ENCODE peak calls at places on chromosomes 4 and X, in nine cellular contexts. M, I, P, B, L, H, R, Q and J are unnamed samples. For H3K36me3, the result is how much of the 10 kb centered on the place peaks cover.

GRCh38 chrX:107117993-107118321 is 665 bp downstream of the RBM41 start:
- DNase-seq in P (no peak), Q (peak), R (no peak), L (no peak), B (no peak), M (peak), H (no peak), I (no peak), J (no peak)

GRCh38 chr4:1578968-1579833 is 104.9 kb downstream of the FAM53A start:
- DNase-seq in B (peak), P (peak), R (peak), I (peak), Q (peak), M (peak), H (peak), L (peak), J (peak)

GRCh38 chr4:1804638-1805492 is 11.8 kb downstream of the FGFR3 start:
- DNase-seq in M (no peak), H (no peak), P (no peak), Q (no peak), I (no peak), R (no peak), B (no peak), L (no peak), J (no peak)

GRCh38 chr4:32485976-32486375 is 1765.8 kb downstream of the PCDH7 start:
- DNase-seq in P (no peak), I (no peak), B (no peak), L (no peak), M (no peak), H (no peak), Q (no peak), R (no peak), J (no peak)

GRCh38 chr4:166538491-166539005 is 665.5 kb downstream of the TLL1 start:
- DNase-seq in L (no peak), R (no peak), P (peak), B (no peak), Q (no peak), H (no peak), I (no peak), M (no peak), J (no peak)

GRCh38 chr4:146495277-146495676 is 26.5 kb downstream of the SLC10A7 start:
- DNase-seq in Q (no peak), I (no peak), P (peak), L (no peak), H (no peak), M (no peak), R (no peak), B (no peak), J (no peak)

GRCh38 chrX:7216981-7217587 is 69.1 kb upstream of the PUDP start:
- DNase-seq in R (no peak), Q (no peak), L (no peak), M (no peak), H (no peak), P (no peak), I (no peak), B (no peak), J (no peak)

GRCh38 chr4:170420255-170420693 is 330.5 kb upstream of the AADAT start:
- DNase-seq in L (no peak), B (no peak), H (no peak), R (no peak), I (no peak), M (no peak), P (peak), Q (peak), J (no peak)

GRCh38 chr4:88533937-88534750 is 10.6 kb upstream of the PYURF start:
- DNase-seq in Q (no peak), H (no peak), M (peak), R (no peak), I (no peak), L (peak), B (no peak), P (peak), J (no peak)

GRCh38 chrX:32877592-32877991 is 333.8 kb downstream of the DMD start:
- DNase-seq in R (no peak), H (no peak), L (no peak), P (peak), M (no peak), I (no peak), Q (no peak), B (no peak), J (no peak)

GRCh38 chr4:113397114-113397701 is 347.8 kb downstream of the ANK2 start:
- DNase-seq in P (no peak), R (peak), Q (no peak), B (peak), I (no peak), M (peak), L (no peak), H (no peak), J (peak)

GRCh38 chrX:46624090-46624786 is 50.7 kb downstream of the CHST7 start:
- DNase-seq in I (no peak), H (no peak), P (peak), L (no peak), R (no peak), Q (no peak), M (no peak), B (no peak), J (no peak)

GRCh38 chr4:99817310-99817885 is 771 bp downstream of the DAPP1 start:
- DNase-seq in B (no peak), L (no peak), P (peak), I (no peak), M (no peak), Q (peak), R (no peak), H (no peak), J (no peak)

GRCh38 chr4:55122235-55122634 is 3.2 kb downstream of the KDR start:
- DNase-seq in B (no peak), H (no peak), Q (no peak), L (no peak), R (no peak), P (peak), I (no peak), M (peak), J (no peak)

GRCh38 chr4:113080050-113080449 is 30.6 kb downstream of the ANK2 start:
- DNase-seq in B (no peak), R (no peak), M (no peak), H (no peak), P (no peak), Q (no peak), I (no peak), L (peak), J (no peak)

GRCh38 chrX:140190441-140191108 is 225.3 kb upstream of the CXorf66 start:
- DNase-seq in M (no peak), H (no peak), P (no peak), L (no peak), Q (no peak), I (no peak), R (no peak), B (peak), J (no peak)

GRCh38 chrX:151680805-151681204 is 14.5 kb upstream of the PRRG3 start:
- DNase-seq in L (peak), R (no peak), H (peak), Q (peak), P (peak), M (peak), I (peak), B (peak), J (no peak)

GRCh38 chr4:3473251-3473942 is 10.3 kb downstream of the DOK7 start:
- DNase-seq in B (no peak), H (no peak), Q (no peak), I (no peak), P (no peak), L (no peak), M (no peak), R (peak), J (no peak)

GRCh38 chr4:100149190-100149589 is 41.1 kb downstream of the DDIT4L start:
- DNase-seq in B (no peak), I (no peak), P (peak), Q (no peak), L (no peak), M (no peak), R (no peak), H (no peak), J (no peak)

GRCh38 chr4:83340692-83341343 is 6.2 kb upstream of the HPSE start:
- DNase-seq in I (no peak), L (no peak), Q (peak), P (no peak), H (peak), B (no peak), R (no peak), M (no peak), J (no peak)

GRCh38 chrX:131987252-131987651 is 35.9 kb upstream of the STK26 start:
- DNase-seq in L (no peak), B (no peak), Q (peak), P (no peak), I (no peak), R (no peak), M (peak), H (peak), J (no peak)

GRCh38 chrX:39855748-39856129 is 242.0 kb downstream of the BCOR start:
- DNase-seq in I (peak), M (peak), P (peak), B (no peak), H (peak), R (no peak), Q (peak), L (peak), J (no peak)

GRCh38 chr4:145984563-145984962 is 45.9 kb upstream of the ZNF827 start:
- DNase-seq in I (peak), P (no peak), B (no peak), R (no peak), H (no peak), M (no peak), Q (no peak), L (peak), J (no peak)

GRCh38 chr4:60201052-60201673 is 999.0 kb upstream of the ADGRL3 start:
- DNase-seq in Q (peak), L (peak), P (peak), M (peak), R (no peak), I (peak), H (no peak), B (peak), J (no peak)

GRCh38 chr4:79652232-79652631 is 244.2 kb upstream of the GK2 start:
- DNase-seq in R (no peak), B (no peak), L (no peak), H (no peak), P (peak), Q (no peak), I (no peak), M (peak), J (no peak)

GRCh38 chr4:149881744-149882143 is 66.1 kb upstream of the IQCM start:
- DNase-seq in M (no peak), B (no peak), I (no peak), H (no peak), Q (no peak), R (no peak), P (no peak), L (no peak), J (no peak)

GRCh38 chr4:115110191-115111166 is 2.9 kb downstream of the NDST4 start:
- DNase-seq in B (no peak), H (no peak), M (no peak), Q (no peak), P (peak), I (no peak), L (no peak), R (no peak), J (no peak)

GRCh38 chrX:110286126-110286525 is 31.8 kb downstream of the AMMECR1 start:
- DNase-seq in M (no peak), P (peak), B (peak), I (no peak), H (no peak), L (no peak), Q (no peak), R (no peak), J (no peak)

GRCh38 chr4:5341151-5341925 is 290.1 kb downstream of the STK32B start:
- DNase-seq in R (no peak), B (no peak), H (no peak), I (no peak), P (no peak), M (no peak), L (no peak), Q (no peak), J (no peak)

GRCh38 chrX:130176942-130177341 is 5.2 kb downstream of the RAB33A start:
- DNase-seq in I (no peak), P (no peak), Q (no peak), L (no peak), M (no peak), H (no peak), B (no peak), R (no peak), J (no peak)

GRCh38 chrX:1354036-1355019 is 17.7 kb downstream of the IL3RA start:
- DNase-seq in Q (no peak), P (no peak), H (no peak), R (no peak), L (no peak), I (no peak), B (no peak), M (no peak), J (no peak)
- H3K36me3 ChIP-seq in Q (under half), P (under half), H (under half), R (under half), L (under half), I (under half), B (under half), M (under half), J (under half)

GRCh38 chr4:186934255-186934654 is 210.6 kb upstream of the FAT1 start:
- DNase-seq in M (no peak), H (no peak), L (no peak), Q (no peak), P (no peak), B (no peak), I (peak), R (no peak), J (no peak)
- H3K27ac ChIP-seq in M (no peak), H (no peak), L (no peak), Q (no peak), P (no peak), B (no peak), I (peak), R (no peak), J (no peak)

GRCh38 chr4:39295784-39296183 is 70.4 kb downstream of the RFC1 start:
- DNase-seq in P (no peak), R (no peak), L (no peak), Q (no peak), B (no peak), M (no peak), I (no peak), H (no peak), J (no peak)
- H3K36me3 ChIP-seq in P (under half), R (half or more), L (half or more), Q (half or more), B (under half), M (under half), I (under half), H (half or more), J (under half)

GRCh38 chrX:103376118-103376978 is at the start of gene BEX3:
- DNase-seq in I (peak), P (peak), R (peak), L (peak), M (peak), H (peak), Q (no peak), B (peak), J (no peak)
- H3K27ac ChIP-seq in I (no peak), P (peak), R (peak), L (peak), M (peak), H (peak), Q (no peak), B (peak), J (peak)

GRCh38 chr4:118759481-118759880 is 74.3 kb downstream of the METTL14 start:
- DNase-seq in Q (peak), P (no peak), M (no peak), B (no peak), R (no peak), I (no peak), H (no peak), L (no peak), J (no peak)
- H3K36me3 ChIP-seq in Q (under half), P (under half), M (under half), B (under half), R (under half), I (under half), H (under half), L (under half), J (under half)

DNA sequence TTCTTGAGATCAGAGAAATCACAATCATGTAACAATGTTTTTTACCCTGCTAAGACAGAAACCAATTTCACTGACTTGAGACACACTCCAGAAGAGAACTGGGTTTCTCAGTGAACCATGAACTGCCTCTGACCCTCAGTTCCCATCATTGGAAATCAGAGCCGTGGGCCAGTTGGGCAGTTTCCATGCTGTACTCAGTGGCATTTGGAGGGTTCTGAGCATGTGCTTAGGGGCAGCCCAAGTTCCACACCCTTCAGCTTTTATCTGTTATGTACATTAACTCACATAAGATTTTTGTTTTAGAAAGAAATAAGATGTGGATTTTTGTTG is 77.9 kb downstream of the BTC start:
- DNase-seq in Q (no peak), B (no peak), L (no peak), I (no peak), R (no peak), H (no peak), P (no peak), M (no peak), J (no peak)
- H3K27ac ChIP-seq in Q (no peak), B (no peak), L (no peak), I (no peak), R (no peak), H (no peak), P (no peak), M (no peak), J (no peak)